ENCODE peak calls at places on chromosomes 1 and 21, in seven cellular contexts. Y is upper lobe of right lung; F is neural progenitor cell; P is naive thymus-derived CD4-positive, alpha-beta T cell; L is body of pancreas; Z is mucosa of descending colon; A is endodermal cell. E is an unnamed sample. For H3K36me3, the result is how much of the 10 kb centered on the place peaks cover.

GRCh38 chr1:17550684-17551584 is 11.4 kb downstream of the ARHGEF10L start:
- DNase-seq in Y (no peak), F (no peak), P (no peak), L (no peak), Z (peak), A (peak), E (no peak)

GRCh38 chr1:49351744-49352143 is 575.1 kb upstream of the BEND5 start:
- DNase-seq in Y (no peak), F (no peak), P (no peak), L (no peak), Z (no peak), A (no peak), E (no peak)

GRCh38 chr1:206932271-206932670 is 10.5 kb upstream of the FCMR start:
- DNase-seq in Y (no peak), F (no peak), P (no peak), L (no peak), Z (no peak), A (no peak), E (no peak)

GRCh38 chr1:225548140-225548857 is 104.6 kb downstream of the ENAH start:
- DNase-seq in Y (no peak), F (no peak), P (no peak), L (no peak), Z (no peak), A (no peak), E (no peak)

GRCh38 chr1:5599541-5599940 is 392.7 kb downstream of the NPHP4 start:
- DNase-seq in Y (no peak), F (no peak), P (no peak), L (no peak), Z (no peak), A (peak), E (no peak)

GRCh38 chr1:80212021-80212420 is 1205.5 kb upstream of the ADGRL4 start:
- DNase-seq in Y (no peak), F (no peak), P (no peak), L (no peak), Z (no peak), A (no peak), E (no peak)

GRCh38 chr1:21329209-21329844 is 39.1 kb upstream of the ECE1 start:
- DNase-seq in Y (no peak), F (no peak), P (peak), L (peak), Z (peak), A (peak), E (no peak)

GRCh38 chr1:162905759-162906158 is 44.8 kb upstream of the CCDC190 start:
- DNase-seq in Y (no peak), F (no peak), P (no peak), L (no peak), Z (no peak), A (no peak), E (no peak)

GRCh38 chr1:174262747-174263241 is 103.5 kb downstream of the RABGAP1L start:
- DNase-seq in Y (no peak), F (peak), P (peak), L (no peak), Z (no peak), A (peak), E (no peak)

GRCh38 chr1:11985851-11986250 is 5.6 kb downstream of the MFN2 start:
- DNase-seq in Y (no peak), F (no peak), P (no peak), L (no peak), Z (no peak), A (no peak), E (no peak)

GRCh38 chr21:38240121-38240520 is 16.7 kb upstream of the KCNJ15 start:
- DNase-seq in Y (no peak), F (no peak), P (no peak), L (no peak), Z (no peak), A (no peak), E (no peak)

GRCh38 chr1:8680628-8681316 is 136.7 kb downstream of the RERE start:
- DNase-seq in Y (no peak), F (no peak), P (no peak), L (no peak), Z (no peak), A (no peak), E (no peak)

GRCh38 chr21:43283136-43283924 is 114.5 kb downstream of the CRYAA start:
- DNase-seq in Y (no peak), F (no peak), P (no peak), L (no peak), Z (no peak), A (no peak), E (no peak)

GRCh38 chr1:204454476-204454875 is 40.1 kb downstream of the PIK3C2B start:
- DNase-seq in Y (no peak), F (no peak), P (no peak), L (no peak), Z (no peak), A (no peak), E (no peak)
- H3K36me3 ChIP-seq in Y (half or more), F (under half), P (under half), L (under half), Z (under half), A (under half), E (under half)

DNA sequence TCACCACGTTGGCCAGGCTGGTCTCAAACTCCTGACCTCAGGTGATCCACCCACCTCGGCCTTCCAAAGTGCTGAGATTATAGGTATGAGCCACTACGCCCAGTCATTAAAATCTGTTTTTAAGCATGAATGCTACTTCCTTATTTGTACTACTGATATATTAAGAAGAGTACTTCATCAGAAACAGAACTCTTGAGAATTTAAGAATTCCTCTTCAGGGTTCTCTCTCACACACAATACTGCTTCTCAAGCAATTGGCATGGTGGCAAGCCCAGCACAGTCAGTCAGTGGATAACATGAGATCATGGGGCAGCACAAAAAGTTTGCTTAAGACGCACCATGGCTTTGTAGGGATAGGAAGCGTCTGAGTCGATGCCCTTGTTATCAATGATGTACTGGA is 14.1 kb downstream of the CTSS start:
- DNase-seq in Y (no peak), F (no peak), P (no peak), L (no peak), Z (no peak), A (no peak), E (no peak)
- H3K36me3 ChIP-seq in Y (half or more), F (under half), P (under half), L (under half), Z (under half), A (under half), E (under half)

DNA sequence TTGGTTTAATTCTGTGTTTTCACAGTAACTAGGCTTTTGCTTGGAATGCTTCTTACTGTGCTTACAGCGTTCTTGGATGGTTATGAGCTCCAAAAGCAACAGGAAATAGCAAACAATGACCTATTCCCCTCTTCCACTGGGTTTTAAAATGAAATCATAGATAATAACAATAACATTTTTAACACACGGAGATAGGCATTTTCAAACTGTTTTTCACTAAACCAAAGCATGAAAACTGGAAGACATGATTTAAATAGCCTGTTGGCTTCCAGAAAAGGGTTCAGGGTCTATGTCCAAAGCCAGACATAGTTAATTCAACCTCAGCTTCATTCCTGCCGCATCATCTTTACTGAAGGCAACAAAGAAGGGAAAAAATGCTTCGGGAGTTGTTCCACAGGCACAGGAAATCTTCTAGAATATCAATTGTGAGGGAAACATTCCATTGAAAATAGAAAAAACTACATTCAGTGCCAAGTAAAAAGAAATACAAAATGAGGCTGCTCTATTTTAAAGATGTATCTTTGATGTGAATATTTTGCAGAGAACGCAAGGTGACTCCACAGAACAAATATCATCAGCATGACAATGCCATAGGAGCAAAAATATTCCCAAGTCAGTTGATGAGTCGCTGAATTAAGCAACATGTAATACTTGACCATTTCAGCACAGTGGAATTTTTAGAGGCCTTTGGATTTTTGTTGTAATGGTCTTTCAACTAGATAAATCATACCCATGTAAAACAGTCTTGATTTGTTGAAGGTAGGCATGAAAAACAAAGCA is 80.7 kb downstream of the NID1 start:
- DNase-seq in Y (no peak), F (no peak), P (no peak), L (no peak), Z (no peak), A (no peak), E (no peak)
- H3K36me3 ChIP-seq in Y (under half), F (under half), P (under half), L (under half), Z (under half), A (under half), E (under half)

DNA sequence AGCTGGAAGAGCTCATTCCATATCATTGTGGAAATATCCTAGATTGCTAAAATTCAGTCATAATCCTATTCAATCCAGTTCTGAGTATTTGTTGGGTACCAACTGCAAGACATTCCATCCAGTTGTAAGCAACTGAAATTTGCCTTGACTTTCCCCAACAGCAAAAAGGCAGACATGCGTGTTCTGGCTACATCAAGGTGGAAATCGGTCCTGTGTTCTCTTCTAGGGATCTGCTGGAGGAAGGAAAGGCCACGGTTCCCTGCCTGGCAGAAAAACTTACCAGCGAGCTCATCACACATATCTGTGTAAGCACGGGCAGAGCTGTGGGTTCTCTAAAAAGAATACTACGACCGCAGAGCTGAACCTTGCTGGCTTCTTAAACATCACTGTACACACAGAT is 17.5 kb downstream of the MX1 start:
- DNase-seq in Y (no peak), F (no peak), P (no peak), L (no peak), Z (no peak), A (no peak), E (no peak)
- H3K36me3 ChIP-seq in Y (half or more), F (under half), P (under half), L (under half), Z (under half), A (under half), E (under half)

DNA sequence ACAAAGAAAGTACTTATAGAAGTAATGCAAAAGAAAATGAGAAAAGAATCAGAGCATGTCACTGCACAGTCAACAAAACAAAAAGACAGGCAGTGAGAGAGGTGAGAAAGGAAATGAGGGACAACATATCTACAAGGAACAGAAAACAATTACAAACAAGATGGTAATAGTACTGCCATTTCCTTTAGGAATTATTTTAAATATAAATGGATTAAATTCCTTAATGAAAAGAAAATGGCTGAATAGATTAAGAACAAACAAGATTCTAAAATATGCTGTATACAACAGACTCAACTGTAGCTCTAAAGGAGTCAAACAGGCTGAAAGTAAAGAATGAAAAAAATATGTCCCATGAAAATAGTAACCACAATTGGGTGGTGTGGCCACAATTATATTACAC is 22.1 kb upstream of the ZNF124 start:
- DNase-seq in Y (no peak), F (no peak), P (no peak), L (no peak), Z (no peak), A (no peak), E (no peak)
- H3K36me3 ChIP-seq in Y (under half), F (under half), P (under half), L (under half), Z (under half), A (half or more), E (under half)

GRCh38 chr1:219123041-219123440 is 50.6 kb upstream of the LYPLAL1 start:
- DNase-seq in Y (no peak), F (no peak), P (no peak), L (no peak), Z (no peak), A (no peak), E (peak)
- H3K36me3 ChIP-seq in Y (under half), F (under half), P (under half), L (under half), Z (under half), A (under half), E (under half)

GRCh38 chr1:154551474-154551873 is 7.0 kb downstream of the UBE2Q1 start:
- DNase-seq in Y (no peak), F (no peak), P (no peak), L (no peak), Z (peak), A (no peak), E (no peak)
- H3K36me3 ChIP-seq in Y (half or more), F (under half), P (under half), L (half or more), Z (under half), A (half or more), E (under half)

GRCh38 chr1:27303509-27303908 is 18.5 kb upstream of the TMEM222 start:
- DNase-seq in Y (no peak), F (no peak), P (no peak), L (no peak), Z (no peak), A (no peak), E (no peak)
- H3K36me3 ChIP-seq in Y (under half), F (under half), P (under half), L (under half), Z (under half), A (under half), E (under half)

DNA sequence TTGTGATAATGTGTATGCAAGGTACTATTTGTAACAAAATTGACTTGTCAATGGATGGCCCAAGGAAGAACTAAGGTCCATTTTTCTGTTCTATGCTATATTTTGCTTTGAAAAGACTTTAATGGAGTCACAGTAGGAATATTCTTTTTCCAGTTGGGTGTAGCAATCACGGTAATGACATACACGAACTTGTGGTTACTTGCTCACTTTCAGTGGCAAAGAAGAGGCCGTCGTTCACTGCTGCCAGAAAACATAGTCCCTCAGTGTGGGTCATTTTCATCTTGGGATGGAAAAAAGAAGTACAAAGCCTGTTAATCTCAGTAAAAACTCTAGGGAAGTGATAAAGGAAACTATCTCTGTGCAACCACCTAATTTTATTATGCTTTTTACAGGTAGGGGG is 47.8 kb upstream of the LAMC2 start:
- DNase-seq in Y (no peak), F (no peak), P (no peak), L (no peak), Z (no peak), A (no peak), E (no peak)
- H3K36me3 ChIP-seq in Y (half or more), F (under half), P (under half), L (under half), Z (under half), A (half or more), E (under half)

GRCh38 chr1:94907161-94907560 is 19.7 kb downstream of the CNN3 start:
- DNase-seq in Y (no peak), F (no peak), P (no peak), L (no peak), Z (no peak), A (no peak), E (no peak)
- H3K36me3 ChIP-seq in Y (under half), F (under half), P (under half), L (under half), Z (under half), A (half or more), E (under half)